ENCODE peak calls at places on chromosomes 12 and 14, in eight cellular contexts. I, R, V, Y, J, B, L and T are unnamed samples.

GRCh38 chr12:93741741-93742085 is 64.5 kb downstream of the CRADD start:
- DNase-seq in I (no peak), R (no peak), V (peak), Y (peak), J (peak), B (peak), L (no peak), T (no peak)

GRCh38 chr12:120961604-120962486 is 16.5 kb upstream of the HNF1A start:
- DNase-seq in I (no peak), R (no peak), V (no peak), Y (no peak), J (peak), B (no peak), L (peak), T (no peak)

GRCh38 chr14:92412912-92413311 is 89.9 kb downstream of the SLC24A4 start:
- DNase-seq in I (no peak), R (no peak), V (peak), Y (peak), J (no peak), B (no peak), L (no peak), T (no peak)

GRCh38 chr12:76290963-76291859 is 57.0 kb downstream of the BBS10 start:
- DNase-seq in I (no peak), R (peak), V (no peak), Y (no peak), J (no peak), B (no peak), L (no peak), T (no peak)

GRCh38 chr14:92531151-92531873 is 17.7 kb downstream of the RIN3 start:
- DNase-seq in I (no peak), R (no peak), V (no peak), Y (no peak), J (no peak), B (peak), L (no peak), T (peak)

GRCh38 chr14:39175445-39176262 is 600 bp downstream of the PNN start:
- DNase-seq in I (peak), R (no peak), V (peak), Y (peak), J (peak), B (peak), L (no peak), T (peak)

GRCh38 chr12:96985515-96986362 is 78.7 kb downstream of the NEDD1 start:
- DNase-seq in I (no peak), R (peak), V (peak), Y (no peak), J (peak), B (peak), L (no peak), T (peak)

GRCh38 chr12:70733385-70733784 is 96.2 kb upstream of the PTPRB start:
- DNase-seq in I (peak), R (no peak), V (peak), Y (peak), J (peak), B (no peak), L (peak), T (no peak)

GRCh38 chr12:132651444-132652100 is 33.0 kb downstream of the P2RX2 start:
- DNase-seq in I (no peak), R (no peak), V (no peak), Y (no peak), J (no peak), B (no peak), L (no peak), T (no peak)

GRCh38 chr12:80032967-80033366 is 66.4 kb upstream of the OTOGL start:
- DNase-seq in I (no peak), R (no peak), V (no peak), Y (no peak), J (no peak), B (no peak), L (no peak), T (no peak)

GRCh38 chr12:65965358-65965757 is 141.1 kb downstream of the HMGA2 start:
- DNase-seq in I (no peak), R (no peak), V (peak), Y (peak), J (no peak), B (no peak), L (no peak), T (no peak)

GRCh38 chr12:113161415-113162016 is 12.0 kb downstream of the CFAP73 start:
- DNase-seq in I (no peak), R (no peak), V (peak), Y (peak), J (no peak), B (peak), L (no peak), T (no peak)

GRCh38 chr14:58547649-58548048 is 90.1 kb upstream of the DACT1 start:
- DNase-seq in I (no peak), R (no peak), V (no peak), Y (no peak), J (no peak), B (no peak), L (no peak), T (no peak)

GRCh38 chr12:29428630-29429029 is 47.7 kb upstream of the ERGIC2 start:
- DNase-seq in I (peak), R (no peak), V (peak), Y (peak), J (peak), B (no peak), L (no peak), T (no peak)

GRCh38 chr14:81371802-81372201 is 28.3 kb downstream of the STON2 start:
- DNase-seq in I (no peak), R (no peak), V (no peak), Y (no peak), J (no peak), B (no peak), L (no peak), T (no peak)

GRCh38 chr12:103379670-103380069 is 116.1 kb downstream of the C12orf42 start:
- DNase-seq in I (no peak), R (no peak), V (no peak), Y (no peak), J (no peak), B (no peak), L (no peak), T (no peak)

GRCh38 chr12:132170094-132170636 is 25.9 kb downstream of the NOC4L start:
- DNase-seq in I (peak), R (no peak), V (peak), Y (peak), J (no peak), B (no peak), L (no peak), T (no peak)

GRCh38 chr14:86852530-86852929 is 1140.5 kb downstream of the GALC start:
- DNase-seq in I (no peak), R (no peak), V (peak), Y (no peak), J (peak), B (no peak), L (no peak), T (no peak)

GRCh38 chr12:89307665-89308253 is 44.5 kb downstream of the DUSP6 start:
- DNase-seq in I (no peak), R (no peak), V (peak), Y (no peak), J (no peak), B (no peak), L (no peak), T (no peak)

GRCh38 chr14:68268197-68268596 is 448.6 kb downstream of the RAD51B start:
- DNase-seq in I (no peak), R (no peak), V (no peak), Y (no peak), J (no peak), B (no peak), L (no peak), T (no peak)

GRCh38 chr12:109883429-109883828 is 3.1 kb upstream of the GLTP start:
- DNase-seq in I (no peak), R (no peak), V (no peak), Y (no peak), J (no peak), B (no peak), L (no peak), T (no peak)

GRCh38 chr14:50825307-50825706 is 5.7 kb downstream of the NIN start:
- DNase-seq in I (no peak), R (no peak), V (no peak), Y (no peak), J (no peak), B (no peak), L (no peak), T (no peak)

GRCh38 chr14:102891111-102891510 is 31.4 kb upstream of the AMN start:
- DNase-seq in I (no peak), R (no peak), V (no peak), Y (no peak), J (no peak), B (no peak), L (no peak), T (no peak)

GRCh38 chr12:132053338-132054330 is 90.5 kb downstream of the DDX51 start:
- DNase-seq in I (no peak), R (no peak), V (no peak), Y (no peak), J (no peak), B (no peak), L (no peak), T (no peak)

GRCh38 chr12:124998705-124999104 is 5.3 kb downstream of the BRI3BP start:
- DNase-seq in I (no peak), R (no peak), V (no peak), Y (no peak), J (no peak), B (no peak), L (no peak), T (no peak)